ENCODE peak calls at places on chromosomes 1 and 21, in five cellular contexts. B is A673, V is fibroblast of lung, Y is pancreas, E is aorta. N is an unnamed sample. For H3K4me1, the result is how much of the 10 kb centered on the place peaks cover.

GRCh38 chr1:41957568-41957967 is 38.8 kb upstream of the HIVEP3 start:
- DNase-seq in Y (no peak), V (peak), B (no peak), E (no peak), N (no peak)

GRCh38 chr1:234926252-234926573 is 202.4 kb downstream of the TOMM20 start:
- DNase-seq in E (no peak), V (no peak), Y (no peak), B (peak), N (no peak)

GRCh38 chr1:222555992-222556615 is 8.2 kb upstream of the HHIPL2 start:
- DNase-seq in Y (peak), V (peak), E (no peak), B (no peak), N (no peak)

GRCh38 chr1:234599617-234600417 is 10.2 kb downstream of the IRF2BP2 start:
- DNase-seq in V (peak), E (peak), Y (peak), B (peak), N (no peak)

GRCh38 chr1:179083031-179083345 is 1.1 kb downstream of the TOR3A start:
- DNase-seq in B (peak), E (no peak), Y (no peak), V (peak), N (no peak)

GRCh38 chr1:34749983-34750382 is 4.9 kb upstream of the GJB5 start:
- DNase-seq in Y (no peak), E (peak), B (no peak), V (peak), N (no peak)

GRCh38 chr1:163275222-163275621 is 46.5 kb upstream of the NUF2 start:
- DNase-seq in B (peak), E (no peak), V (peak), Y (no peak), N (no peak)

GRCh38 chr1:62093261-62093660 is 101.4 kb upstream of the L1TD1 start:
- DNase-seq in V (peak), Y (no peak), E (no peak), B (no peak), N (no peak)

GRCh38 chr1:98068016-98068415 is 147.2 kb upstream of the DPYD start:
- DNase-seq in B (no peak), Y (no peak), V (no peak), E (no peak), N (no peak)

GRCh38 chr1:233057836-233058235 is 107.4 kb downstream of the NTPCR start:
- DNase-seq in Y (no peak), V (no peak), B (no peak), E (no peak), N (no peak)

GRCh38 chr1:212077028-212077427 is 41.5 kb downstream of the DTL start:
- DNase-seq in E (no peak), B (no peak), V (peak), Y (no peak), N (no peak)

GRCh38 chr1:30489737-30490389 is 233.5 kb downstream of the MATN1 start:
- DNase-seq in V (no peak), E (peak), Y (no peak), B (no peak), N (no peak)

GRCh38 chr1:119771016-119771415 is 2.3 kb upstream of the HMGCS2 start:
- DNase-seq in E (no peak), B (peak), Y (no peak), V (no peak), N (no peak)

GRCh38 chr1:67679691-67680090 is 5.3 kb upstream of the GADD45A start:
- DNase-seq in V (peak), E (no peak), Y (no peak), B (no peak), N (no peak)

GRCh38 chr1:200894712-200895447 is at the start of gene INAVA:
- DNase-seq in E (no peak), Y (peak), B (no peak), V (no peak), N (no peak)

GRCh38 chr1:212685429-212685828 is 14.2 kb downstream of the BATF3 start:
- DNase-seq in Y (no peak), E (no peak), V (no peak), B (no peak), N (no peak)

GRCh38 chr1:168178638-168179410 is at the start of gene TIPRL:
- DNase-seq in V (peak), B (peak), E (peak), Y (peak), N (peak)

GRCh38 chr1:207414606-207415108 is 39.5 kb upstream of the CR2 start:
- DNase-seq in E (no peak), Y (no peak), V (no peak), B (no peak), N (no peak)

GRCh38 chr1:173688300-173688699 is 18.6 kb upstream of the ANKRD45 start:
- DNase-seq in E (no peak), Y (no peak), V (no peak), B (no peak), N (no peak)

GRCh38 chr1:8846263-8846662 is 28.8 kb upstream of the RERE start:
- DNase-seq in Y (no peak), E (no peak), V (no peak), B (no peak), N (no peak)

GRCh38 chr1:206951318-206952105 is 5.2 kb upstream of the PIGR start:
- DNase-seq in Y (peak), E (no peak), V (no peak), B (no peak), N (no peak)

GRCh38 chr1:205496661-205497060 is 7.8 kb upstream of the CDK18 start:
- DNase-seq in V (no peak), Y (no peak), E (no peak), B (no peak), N (no peak)

DNA sequence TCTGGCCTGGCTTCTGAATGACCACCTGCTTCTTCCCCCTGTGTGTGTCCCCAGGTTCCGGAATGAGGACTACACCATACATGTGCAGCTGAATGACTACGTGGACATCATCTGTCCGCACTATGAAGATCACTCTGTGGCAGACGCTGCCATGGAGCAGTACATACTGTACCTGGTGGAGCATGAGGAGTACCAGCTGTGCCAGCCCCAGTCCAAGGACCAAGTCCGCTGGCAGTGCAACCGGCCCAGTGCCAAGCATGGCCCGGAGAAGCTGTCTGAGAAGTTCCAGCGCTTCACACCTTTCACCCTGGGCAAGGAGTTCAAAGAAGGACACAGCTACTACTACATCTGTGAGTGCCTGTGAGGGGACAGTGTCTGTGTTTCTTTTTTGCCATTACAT is 3.6 kb downstream of the EFNA1 start:
- DNase-seq in E (no peak), V (no peak), Y (peak), B (no peak), N (no peak)
- H3K4me1 ChIP-seq in E (under half), V (under half), Y (under half), B (under half), N (under half)

DNA sequence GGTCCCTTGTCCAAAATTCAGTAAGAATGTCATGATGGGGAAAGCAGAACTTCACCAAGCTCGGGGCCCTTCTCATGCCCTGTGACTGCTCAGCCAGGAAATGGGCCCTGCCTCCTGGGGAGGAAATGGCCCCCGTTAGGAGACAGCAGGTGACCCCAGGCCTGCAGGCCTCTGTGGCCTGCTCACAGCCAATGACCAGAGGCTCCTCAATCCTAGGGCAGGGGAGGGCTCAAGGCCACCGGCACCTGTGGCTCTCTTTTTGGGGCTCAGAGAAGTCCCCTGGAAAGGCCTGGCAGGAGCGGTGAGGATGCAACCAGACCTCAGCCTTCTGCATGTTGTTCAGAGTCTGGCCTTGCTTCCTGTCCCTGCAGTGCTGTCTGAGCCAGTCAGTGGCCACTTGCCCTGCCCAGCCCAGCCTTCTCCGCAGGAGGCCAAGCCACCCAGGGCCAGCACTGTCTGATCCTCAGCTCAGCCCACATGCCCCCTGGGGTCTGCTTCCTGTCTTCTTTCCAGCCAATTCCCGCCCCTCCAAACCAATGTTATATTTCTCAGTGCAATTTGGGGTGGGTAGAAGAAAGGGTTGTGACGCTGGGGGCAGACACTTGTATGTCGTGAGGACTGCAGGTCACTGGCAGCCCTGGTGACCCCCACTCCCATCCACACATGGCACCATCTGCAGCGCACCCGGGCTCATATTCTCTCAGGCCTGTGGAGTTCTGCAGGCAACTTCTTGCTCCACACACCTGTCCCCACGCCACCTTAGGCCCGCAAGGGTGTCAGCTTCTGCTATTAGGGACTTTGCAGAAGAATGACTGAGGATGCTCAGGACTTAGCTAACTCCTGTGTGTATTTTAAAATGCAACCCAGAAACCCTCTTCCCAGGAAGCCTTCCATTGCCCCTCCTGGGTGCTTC is 83.6 kb downstream of the ITPKB start:
- DNase-seq in Y (no peak), V (no peak), B (peak), E (peak), N (no peak)
- H3K27ac ChIP-seq in Y (peak), V (no peak), B (peak), E (no peak), N (no peak)

GRCh38 chr1:116666090-116666489 is 1.4 kb downstream of the IGSF3 start:
- DNase-seq in E (no peak), B (no peak), Y (no peak), V (no peak), N (no peak)
- H3K4me3 ChIP-seq in E (no peak), B (no peak), Y (peak), V (no peak), N (no peak)

GRCh38 chr21:41897047-41897669 is 18.0 kb upstream of the PRDM15 start:
- DNase-seq in E (peak), Y (no peak), B (no peak), V (no peak), N (no peak)
- H3K4me1 ChIP-seq in E (under half), Y (under half), B (under half), V (under half), N (under half)

N was measured in iPS DF 6.9.